ENCODE peak calls at places on chromosomes 3 and 15, in six cellular contexts. One of them, this sample, is unnamed.

GRCh38 chr15:29728418-29728817 is 93.8 kb downstream of the TJP1 start:
- DNase-seq in AG20443: no peak
- DNase-seq in left ventricle myocardium inferior: no peak
- DNase-seq in anterior cingulate cortex: no peak
- DNase-seq in progenitor cell of endocrine pancreas: no peak
- DNase-seq in activated CD4-positive, alpha-beta memory T cell treated with anti-CD3 and anti-CD28 coated beads for 36 hours: no peak
- DNase-seq in this sample: no peak

GRCh38 chr3:186368164-186368563 is 6.1 kb upstream of the DGKG start:
- DNase-seq in left ventricle myocardium inferior: no peak
- DNase-seq in progenitor cell of endocrine pancreas: no peak
- DNase-seq in AG20443: no peak
- DNase-seq in activated CD4-positive, alpha-beta memory T cell treated with anti-CD3 and anti-CD28 coated beads for 36 hours: no peak
- DNase-seq in anterior cingulate cortex: no peak
- DNase-seq in this sample: no peak

GRCh38 chr3:69288161-69288895 is 97.6 kb downstream of the FRMD4B start:
- DNase-seq in left ventricle myocardium inferior: no peak
- DNase-seq in anterior cingulate cortex: no peak
- DNase-seq in progenitor cell of endocrine pancreas: no peak
- DNase-seq in activated CD4-positive, alpha-beta memory T cell treated with anti-CD3 and anti-CD28 coated beads for 36 hours: peak
- DNase-seq in AG20443: no peak
- DNase-seq in this sample: peak

GRCh38 chr15:55799287-55800212 is 56.6 kb upstream of the PRTG start:
- DNase-seq in anterior cingulate cortex: no peak
- DNase-seq in AG20443: peak
- DNase-seq in left ventricle myocardium inferior: peak
- DNase-seq in progenitor cell of endocrine pancreas: peak
- DNase-seq in activated CD4-positive, alpha-beta memory T cell treated with anti-CD3 and anti-CD28 coated beads for 36 hours: peak
- DNase-seq in this sample: peak

GRCh38 chr3:81602781-81603180 is 158.7 kb downstream of the GBE1 start:
- DNase-seq in anterior cingulate cortex: no peak
- DNase-seq in AG20443: peak
- DNase-seq in left ventricle myocardium inferior: no peak
- DNase-seq in progenitor cell of endocrine pancreas: no peak
- DNase-seq in activated CD4-positive, alpha-beta memory T cell treated with anti-CD3 and anti-CD28 coated beads for 36 hours: no peak
- DNase-seq in this sample: no peak

GRCh38 chr15:66433726-66434125 is 47.0 kb downstream of the MAP2K1 start:
- DNase-seq in activated CD4-positive, alpha-beta memory T cell treated with anti-CD3 and anti-CD28 coated beads for 36 hours: peak
- DNase-seq in left ventricle myocardium inferior: no peak
- DNase-seq in AG20443: no peak
- DNase-seq in anterior cingulate cortex: no peak
- DNase-seq in progenitor cell of endocrine pancreas: no peak
- DNase-seq in this sample: no peak

GRCh38 chr15:41992151-41992802 is 19.9 kb upstream of the EHD4 start:
- DNase-seq in AG20443: no peak
- DNase-seq in left ventricle myocardium inferior: no peak
- DNase-seq in anterior cingulate cortex: no peak
- DNase-seq in activated CD4-positive, alpha-beta memory T cell treated with anti-CD3 and anti-CD28 coated beads for 36 hours: no peak
- DNase-seq in progenitor cell of endocrine pancreas: no peak
- DNase-seq in this sample: no peak

GRCh38 chr3:51963951-51964451 is 3.3 kb downstream of the PCBP4 start:
- DNase-seq in left ventricle myocardium inferior: no peak
- DNase-seq in activated CD4-positive, alpha-beta memory T cell treated with anti-CD3 and anti-CD28 coated beads for 36 hours: no peak
- DNase-seq in progenitor cell of endocrine pancreas: no peak
- DNase-seq in anterior cingulate cortex: no peak
- DNase-seq in AG20443: no peak
- DNase-seq in this sample: no peak

GRCh38 chr3:19216669-19217337 is 68.5 kb downstream of the KCNH8 start:
- DNase-seq in activated CD4-positive, alpha-beta memory T cell treated with anti-CD3 and anti-CD28 coated beads for 36 hours: no peak
- DNase-seq in AG20443: no peak
- DNase-seq in anterior cingulate cortex: no peak
- DNase-seq in progenitor cell of endocrine pancreas: no peak
- DNase-seq in left ventricle myocardium inferior: peak
- DNase-seq in this sample: no peak

GRCh38 chr3:4575413-4575812 is 82.3 kb downstream of the ITPR1 start:
- DNase-seq in AG20443: no peak
- DNase-seq in left ventricle myocardium inferior: no peak
- DNase-seq in progenitor cell of endocrine pancreas: no peak
- DNase-seq in anterior cingulate cortex: no peak
- DNase-seq in activated CD4-positive, alpha-beta memory T cell treated with anti-CD3 and anti-CD28 coated beads for 36 hours: no peak
- DNase-seq in this sample: no peak

GRCh38 chr3:64318001-64318400 is 92.7 kb upstream of the PRICKLE2 start:
- DNase-seq in left ventricle myocardium inferior: no peak
- DNase-seq in AG20443: no peak
- DNase-seq in anterior cingulate cortex: no peak
- DNase-seq in activated CD4-positive, alpha-beta memory T cell treated with anti-CD3 and anti-CD28 coated beads for 36 hours: no peak
- DNase-seq in progenitor cell of endocrine pancreas: no peak
- DNase-seq in this sample: no peak

GRCh38 chr15:31571676-31572075 is 245.0 kb downstream of the KLF13 start:
- DNase-seq in activated CD4-positive, alpha-beta memory T cell treated with anti-CD3 and anti-CD28 coated beads for 36 hours: no peak
- DNase-seq in anterior cingulate cortex: no peak
- DNase-seq in AG20443: no peak
- DNase-seq in progenitor cell of endocrine pancreas: no peak
- DNase-seq in left ventricle myocardium inferior: no peak
- DNase-seq in this sample: no peak

GRCh38 chr3:143139786-143140185 is 20.2 kb downstream of the CHST2 start:
- DNase-seq in AG20443: peak
- DNase-seq in progenitor cell of endocrine pancreas: no peak
- DNase-seq in anterior cingulate cortex: no peak
- DNase-seq in activated CD4-positive, alpha-beta memory T cell treated with anti-CD3 and anti-CD28 coated beads for 36 hours: no peak
- DNase-seq in left ventricle myocardium inferior: peak
- DNase-seq in this sample: no peak

GRCh38 chr3:184629555-184630160 is 68.1 kb downstream of the EPHB3 start:
- DNase-seq in left ventricle myocardium inferior: no peak
- DNase-seq in progenitor cell of endocrine pancreas: no peak
- DNase-seq in AG20443: no peak
- DNase-seq in anterior cingulate cortex: no peak
- DNase-seq in activated CD4-positive, alpha-beta memory T cell treated with anti-CD3 and anti-CD28 coated beads for 36 hours: no peak
- DNase-seq in this sample: no peak

GRCh38 chr15:80536231-80536630 is 132.0 kb downstream of the ARNT2 start:
- DNase-seq in left ventricle myocardium inferior: no peak
- DNase-seq in AG20443: no peak
- DNase-seq in activated CD4-positive, alpha-beta memory T cell treated with anti-CD3 and anti-CD28 coated beads for 36 hours: no peak
- DNase-seq in progenitor cell of endocrine pancreas: no peak
- DNase-seq in anterior cingulate cortex: no peak
- DNase-seq in this sample: peak

GRCh38 chr3:32577621-32578556 is 7.2 kb upstream of the DYNC1LI1 start:
- DNase-seq in anterior cingulate cortex: no peak
- DNase-seq in progenitor cell of endocrine pancreas: no peak
- DNase-seq in AG20443: peak
- DNase-seq in left ventricle myocardium inferior: no peak
- DNase-seq in activated CD4-positive, alpha-beta memory T cell treated with anti-CD3 and anti-CD28 coated beads for 36 hours: peak
- DNase-seq in this sample: no peak

GRCh38 chr3:45670995-45671394 is 18.2 kb upstream of the SACM1L start:
- DNase-seq in AG20443: peak
- DNase-seq in anterior cingulate cortex: no peak
- DNase-seq in progenitor cell of endocrine pancreas: no peak
- DNase-seq in left ventricle myocardium inferior: no peak
- DNase-seq in activated CD4-positive, alpha-beta memory T cell treated with anti-CD3 and anti-CD28 coated beads for 36 hours: no peak
- DNase-seq in this sample: no peak

GRCh38 chr15:39629376-39629775 is 48.5 kb downstream of the THBS1 start:
- DNase-seq in left ventricle myocardium inferior: no peak
- DNase-seq in activated CD4-positive, alpha-beta memory T cell treated with anti-CD3 and anti-CD28 coated beads for 36 hours: peak
- DNase-seq in AG20443: no peak
- DNase-seq in progenitor cell of endocrine pancreas: no peak
- DNase-seq in anterior cingulate cortex: no peak
- DNase-seq in this sample: no peak

GRCh38 chr3:188631291-188632010 is 477.5 kb downstream of the LPP start:
- DNase-seq in left ventricle myocardium inferior: no peak
- DNase-seq in progenitor cell of endocrine pancreas: no peak
- DNase-seq in anterior cingulate cortex: no peak
- DNase-seq in activated CD4-positive, alpha-beta memory T cell treated with anti-CD3 and anti-CD28 coated beads for 36 hours: no peak
- DNase-seq in AG20443: peak
- DNase-seq in this sample: no peak

GRCh38 chr3:64344721-64345207 is 119.5 kb upstream of the PRICKLE2 start:
- DNase-seq in progenitor cell of endocrine pancreas: no peak
- DNase-seq in left ventricle myocardium inferior: no peak
- DNase-seq in activated CD4-positive, alpha-beta memory T cell treated with anti-CD3 and anti-CD28 coated beads for 36 hours: no peak
- DNase-seq in AG20443: peak
- DNase-seq in anterior cingulate cortex: no peak
- DNase-seq in this sample: peak

GRCh38 chr3:3627104-3627503 is 172.1 kb upstream of the LRRN1 start:
- DNase-seq in anterior cingulate cortex: no peak
- DNase-seq in activated CD4-positive, alpha-beta memory T cell treated with anti-CD3 and anti-CD28 coated beads for 36 hours: no peak
- DNase-seq in left ventricle myocardium inferior: no peak
- DNase-seq in AG20443: no peak
- DNase-seq in progenitor cell of endocrine pancreas: no peak
- DNase-seq in this sample: no peak

GRCh38 chr3:193928354-193929209 is 207.4 kb upstream of the HES1 start:
- DNase-seq in progenitor cell of endocrine pancreas: no peak
- DNase-seq in anterior cingulate cortex: no peak
- DNase-seq in activated CD4-positive, alpha-beta memory T cell treated with anti-CD3 and anti-CD28 coated beads for 36 hours: no peak
- DNase-seq in AG20443: no peak
- DNase-seq in left ventricle myocardium inferior: no peak
- DNase-seq in this sample: no peak

GRCh38 chr15:74420193-74420905 is 13.4 kb downstream of the SEMA7A start:
- DNase-seq in left ventricle myocardium inferior: peak
- DNase-seq in anterior cingulate cortex: no peak
- DNase-seq in AG20443: no peak
- DNase-seq in progenitor cell of endocrine pancreas: no peak
- DNase-seq in activated CD4-positive, alpha-beta memory T cell treated with anti-CD3 and anti-CD28 coated beads for 36 hours: no peak
- DNase-seq in this sample: no peak

GRCh38 chr3:171321241-171321640 is 139.0 kb downstream of the TNIK start:
- DNase-seq in AG20443: no peak
- DNase-seq in activated CD4-positive, alpha-beta memory T cell treated with anti-CD3 and anti-CD28 coated beads for 36 hours: no peak
- DNase-seq in left ventricle myocardium inferior: no peak
- DNase-seq in anterior cingulate cortex: no peak
- DNase-seq in progenitor cell of endocrine pancreas: no peak
- DNase-seq in this sample: no peak

GRCh38 chr3:24830230-24831152 is 335.8 kb upstream of the THRB start:
- DNase-seq in progenitor cell of endocrine pancreas: peak
- DNase-seq in activated CD4-positive, alpha-beta memory T cell treated with anti-CD3 and anti-CD28 coated beads for 36 hours: no peak
- DNase-seq in left ventricle myocardium inferior: no peak
- DNase-seq in AG20443: peak
- DNase-seq in anterior cingulate cortex: no peak
- DNase-seq in this sample: no peak

GRCh38 chr15:36877796-36878744 is 222.3 kb downstream of the MEIS2 start:
- DNase-seq in left ventricle myocardium inferior: no peak
- DNase-seq in AG20443: no peak
- DNase-seq in progenitor cell of endocrine pancreas: no peak
- DNase-seq in anterior cingulate cortex: no peak
- DNase-seq in activated CD4-positive, alpha-beta memory T cell treated with anti-CD3 and anti-CD28 coated beads for 36 hours: no peak
- DNase-seq in this sample: no peak